ENCODE peak calls at places on chromosomes 6 and 20, in ten cellular contexts. One of them, this sample, is unnamed.

GRCh38 chr6:121435444-121436069 is at the start of gene GJA1:
- DNase-seq in NCI-H748 treated with DMSO at 0.1 percent for 48 hours: no peak
- DNase-seq in mucosa of descending colon: no peak
- DNase-seq in mesothelial cell of epicardium: no peak
- DNase-seq in ascending aorta: no peak
- DNase-seq in EL: peak; percentile 89
- DNase-seq in fibroblast of pulmonary artery: peak; percentile 83
- DNase-seq in NCI-H1105 treated with DMSO at 0.1 percent for 48 hours: no peak
- DNase-seq in T-helper 9 cell: no peak
- DNase-seq in NCI-H2171 treated with DMSO at 0.1 percent for 48 hours: no peak
- DNase-seq in this sample: peak; percentile 50

GRCh38 chr6:79498842-79499241 is 38.4 kb downstream of the LCA5 start:
- DNase-seq in NCI-H748 treated with DMSO at 0.1 percent for 48 hours: no peak
- DNase-seq in EL: no peak
- DNase-seq in NCI-H2171 treated with DMSO at 0.1 percent for 48 hours: no peak
- DNase-seq in mucosa of descending colon: no peak
- DNase-seq in mesothelial cell of epicardium: no peak
- DNase-seq in fibroblast of pulmonary artery: peak; percentile 3
- DNase-seq in T-helper 9 cell: no peak
- DNase-seq in NCI-H1105 treated with DMSO at 0.1 percent for 48 hours: no peak
- DNase-seq in ascending aorta: no peak
- DNase-seq in this sample: no peak

GRCh38 chr20:14418441-14418840 is 81.0 kb upstream of the FLRT3 start:
- DNase-seq in NCI-H1105 treated with DMSO at 0.1 percent for 48 hours: no peak
- DNase-seq in fibroblast of pulmonary artery: no peak
- DNase-seq in mucosa of descending colon: no peak
- DNase-seq in mesothelial cell of epicardium: no peak
- DNase-seq in ascending aorta: no peak
- DNase-seq in T-helper 9 cell: no peak
- DNase-seq in EL: no peak
- DNase-seq in NCI-H748 treated with DMSO at 0.1 percent for 48 hours: no peak
- DNase-seq in NCI-H2171 treated with DMSO at 0.1 percent for 48 hours: no peak
- DNase-seq in this sample: no peak

GRCh38 chr6:74213995-74214394 is 518.0 kb downstream of the CD109 start:
- DNase-seq in ascending aorta: no peak
- DNase-seq in fibroblast of pulmonary artery: no peak
- DNase-seq in NCI-H1105 treated with DMSO at 0.1 percent for 48 hours: no peak
- DNase-seq in mesothelial cell of epicardium: no peak
- DNase-seq in EL: no peak
- DNase-seq in T-helper 9 cell: no peak
- DNase-seq in NCI-H2171 treated with DMSO at 0.1 percent for 48 hours: no peak
- DNase-seq in NCI-H748 treated with DMSO at 0.1 percent for 48 hours: no peak
- DNase-seq in mucosa of descending colon: no peak
- DNase-seq in this sample: no peak

GRCh38 chr6:46538800-46539199 is 47.6 kb upstream of the RCAN2 start:
- DNase-seq in NCI-H1105 treated with DMSO at 0.1 percent for 48 hours: no peak
- DNase-seq in NCI-H748 treated with DMSO at 0.1 percent for 48 hours: no peak
- DNase-seq in T-helper 9 cell: no peak
- DNase-seq in fibroblast of pulmonary artery: no peak
- DNase-seq in mucosa of descending colon: no peak
- DNase-seq in NCI-H2171 treated with DMSO at 0.1 percent for 48 hours: no peak
- DNase-seq in ascending aorta: no peak
- DNase-seq in mesothelial cell of epicardium: no peak
- DNase-seq in EL: no peak
- DNase-seq in this sample: no peak

GRCh38 chr6:155079985-155080452 is 84.9 kb downstream of the TIAM2 start:
- DNase-seq in EL: no peak
- DNase-seq in fibroblast of pulmonary artery: no peak
- DNase-seq in ascending aorta: no peak
- DNase-seq in NCI-H1105 treated with DMSO at 0.1 percent for 48 hours: no peak
- DNase-seq in mesothelial cell of epicardium: no peak
- DNase-seq in NCI-H748 treated with DMSO at 0.1 percent for 48 hours: no peak
- DNase-seq in T-helper 9 cell: no peak
- DNase-seq in NCI-H2171 treated with DMSO at 0.1 percent for 48 hours: no peak
- DNase-seq in mucosa of descending colon: no peak
- DNase-seq in this sample: no peak

GRCh38 chr6:3287976-3288707 is 29.4 kb downstream of the PSMG4 start:
- DNase-seq in NCI-H748 treated with DMSO at 0.1 percent for 48 hours: no peak
- DNase-seq in T-helper 9 cell: no peak
- DNase-seq in ascending aorta: no peak
- DNase-seq in EL: no peak
- DNase-seq in fibroblast of pulmonary artery: no peak
- DNase-seq in mucosa of descending colon: peak; percentile 29
- DNase-seq in NCI-H1105 treated with DMSO at 0.1 percent for 48 hours: no peak
- DNase-seq in NCI-H2171 treated with DMSO at 0.1 percent for 48 hours: no peak
- DNase-seq in mesothelial cell of epicardium: no peak
- DNase-seq in this sample: no peak

GRCh38 chr20:43583982-43584432 is 6.7 kb upstream of the IFT52 start:
- DNase-seq in fibroblast of pulmonary artery: peak; percentile 98
- DNase-seq in mucosa of descending colon: no peak
- DNase-seq in T-helper 9 cell: no peak
- DNase-seq in EL: peak; percentile 97
- DNase-seq in ascending aorta: peak; percentile 27
- DNase-seq in NCI-H1105 treated with DMSO at 0.1 percent for 48 hours: no peak
- DNase-seq in NCI-H748 treated with DMSO at 0.1 percent for 48 hours: no peak
- DNase-seq in mesothelial cell of epicardium: no peak
- DNase-seq in NCI-H2171 treated with DMSO at 0.1 percent for 48 hours: peak; percentile 15
- DNase-seq in this sample: peak; percentile 94

GRCh38 chr20:10609726-10610125 is 64.1 kb downstream of the JAG1 start:
- DNase-seq in mucosa of descending colon: no peak
- DNase-seq in T-helper 9 cell: no peak
- DNase-seq in NCI-H748 treated with DMSO at 0.1 percent for 48 hours: no peak
- DNase-seq in EL: peak; percentile 32
- DNase-seq in mesothelial cell of epicardium: no peak
- DNase-seq in fibroblast of pulmonary artery: peak; percentile 61
- DNase-seq in ascending aorta: no peak
- DNase-seq in NCI-H2171 treated with DMSO at 0.1 percent for 48 hours: no peak
- DNase-seq in NCI-H1105 treated with DMSO at 0.1 percent for 48 hours: no peak
- DNase-seq in this sample: no peak

GRCh38 chr6:122482750-122483080 is 11.1 kb upstream of the SERINC1 start:
- DNase-seq in mesothelial cell of epicardium: no peak
- DNase-seq in mucosa of descending colon: no peak
- DNase-seq in T-helper 9 cell: no peak
- DNase-seq in fibroblast of pulmonary artery: no peak
- DNase-seq in ascending aorta: no peak
- DNase-seq in NCI-H2171 treated with DMSO at 0.1 percent for 48 hours: no peak
- DNase-seq in EL: no peak
- DNase-seq in NCI-H748 treated with DMSO at 0.1 percent for 48 hours: no peak
- DNase-seq in NCI-H1105 treated with DMSO at 0.1 percent for 48 hours: no peak
- DNase-seq in this sample: no peak

GRCh38 chr6:51062166-51062722 is 243.6 kb downstream of the TFAP2B start:
- DNase-seq in mucosa of descending colon: no peak
- DNase-seq in NCI-H1105 treated with DMSO at 0.1 percent for 48 hours: no peak
- DNase-seq in T-helper 9 cell: no peak
- DNase-seq in NCI-H748 treated with DMSO at 0.1 percent for 48 hours: no peak
- DNase-seq in EL: no peak
- DNase-seq in NCI-H2171 treated with DMSO at 0.1 percent for 48 hours: no peak
- DNase-seq in mesothelial cell of epicardium: no peak
- DNase-seq in ascending aorta: no peak
- DNase-seq in fibroblast of pulmonary artery: no peak
- DNase-seq in this sample: no peak

GRCh38 chr6:27507041-27507956 is 34.4 kb upstream of the ZNF184 start:
- DNase-seq in EL: no peak
- DNase-seq in ascending aorta: no peak
- DNase-seq in T-helper 9 cell: no peak
- DNase-seq in mesothelial cell of epicardium: no peak
- DNase-seq in NCI-H2171 treated with DMSO at 0.1 percent for 48 hours: no peak
- DNase-seq in mucosa of descending colon: no peak
- DNase-seq in fibroblast of pulmonary artery: no peak
- DNase-seq in NCI-H748 treated with DMSO at 0.1 percent for 48 hours: no peak
- DNase-seq in NCI-H1105 treated with DMSO at 0.1 percent for 48 hours: no peak
- DNase-seq in this sample: no peak

GRCh38 chr6:128554302-128554701 is 33.9 kb upstream of the PTPRK start:
- DNase-seq in NCI-H1105 treated with DMSO at 0.1 percent for 48 hours: peak; percentile 14
- DNase-seq in mucosa of descending colon: no peak
- DNase-seq in fibroblast of pulmonary artery: peak; percentile 27
- DNase-seq in ascending aorta: no peak
- DNase-seq in mesothelial cell of epicardium: no peak
- DNase-seq in NCI-H2171 treated with DMSO at 0.1 percent for 48 hours: no peak
- DNase-seq in EL: no peak
- DNase-seq in T-helper 9 cell: no peak
- DNase-seq in NCI-H748 treated with DMSO at 0.1 percent for 48 hours: no peak
- DNase-seq in this sample: no peak

GRCh38 chr20:37764333-37764935 is 70.6 kb downstream of the CTNNBL1 start:
- DNase-seq in NCI-H1105 treated with DMSO at 0.1 percent for 48 hours: no peak
- DNase-seq in mucosa of descending colon: no peak
- DNase-seq in ascending aorta: no peak
- DNase-seq in mesothelial cell of epicardium: no peak
- DNase-seq in NCI-H748 treated with DMSO at 0.1 percent for 48 hours: no peak
- DNase-seq in EL: no peak
- DNase-seq in T-helper 9 cell: no peak
- DNase-seq in NCI-H2171 treated with DMSO at 0.1 percent for 48 hours: no peak
- DNase-seq in fibroblast of pulmonary artery: no peak
- DNase-seq in this sample: no peak

GRCh38 chr6:5967594-5967993 is 39.1 kb downstream of the NRN1 start:
- DNase-seq in NCI-H748 treated with DMSO at 0.1 percent for 48 hours: no peak
- DNase-seq in mesothelial cell of epicardium: no peak
- DNase-seq in NCI-H1105 treated with DMSO at 0.1 percent for 48 hours: no peak
- DNase-seq in mucosa of descending colon: no peak
- DNase-seq in EL: peak; percentile 29
- DNase-seq in T-helper 9 cell: no peak
- DNase-seq in ascending aorta: no peak
- DNase-seq in NCI-H2171 treated with DMSO at 0.1 percent for 48 hours: no peak
- DNase-seq in fibroblast of pulmonary artery: no peak
- DNase-seq in this sample: no peak

GRCh38 chr20:1391640-1392442 is 1.0 kb downstream of the FKBP1A start:
- DNase-seq in T-helper 9 cell: no peak
- DNase-seq in NCI-H2171 treated with DMSO at 0.1 percent for 48 hours: no peak
- DNase-seq in NCI-H748 treated with DMSO at 0.1 percent for 48 hours: no peak
- DNase-seq in mucosa of descending colon: no peak
- DNase-seq in mesothelial cell of epicardium: no peak
- DNase-seq in ascending aorta: no peak
- DNase-seq in NCI-H1105 treated with DMSO at 0.1 percent for 48 hours: no peak
- DNase-seq in EL: peak; percentile 77
- DNase-seq in fibroblast of pulmonary artery: peak; percentile 82
- DNase-seq in this sample: no peak

GRCh38 chr6:8277769-8278168 is 157.6 kb downstream of the SLC35B3 start:
- DNase-seq in EL: no peak
- DNase-seq in T-helper 9 cell: no peak
- DNase-seq in NCI-H748 treated with DMSO at 0.1 percent for 48 hours: no peak
- DNase-seq in fibroblast of pulmonary artery: no peak
- DNase-seq in ascending aorta: no peak
- DNase-seq in NCI-H2171 treated with DMSO at 0.1 percent for 48 hours: no peak
- DNase-seq in mesothelial cell of epicardium: no peak
- DNase-seq in NCI-H1105 treated with DMSO at 0.1 percent for 48 hours: no peak
- DNase-seq in mucosa of descending colon: no peak
- DNase-seq in this sample: no peak

GRCh38 chr6:43779864-43780260 is 9.9 kb downstream of the VEGFA start:
- DNase-seq in fibroblast of pulmonary artery: no peak
- DNase-seq in EL: no peak
- DNase-seq in NCI-H1105 treated with DMSO at 0.1 percent for 48 hours: no peak
- DNase-seq in NCI-H2171 treated with DMSO at 0.1 percent for 48 hours: no peak
- DNase-seq in ascending aorta: no peak
- DNase-seq in mesothelial cell of epicardium: no peak
- DNase-seq in T-helper 9 cell: no peak
- DNase-seq in mucosa of descending colon: no peak
- DNase-seq in NCI-H748 treated with DMSO at 0.1 percent for 48 hours: no peak
- DNase-seq in this sample: no peak

GRCh38 chr20:34938466-34939163 is 17.0 kb downstream of the GSS start:
- DNase-seq in NCI-H1105 treated with DMSO at 0.1 percent for 48 hours: peak; percentile 25
- DNase-seq in ascending aorta: no peak
- DNase-seq in T-helper 9 cell: no peak
- DNase-seq in EL: no peak
- DNase-seq in mesothelial cell of epicardium: no peak
- DNase-seq in NCI-H748 treated with DMSO at 0.1 percent for 48 hours: no peak
- DNase-seq in fibroblast of pulmonary artery: no peak
- DNase-seq in mucosa of descending colon: peak; percentile 91
- DNase-seq in NCI-H2171 treated with DMSO at 0.1 percent for 48 hours: peak; percentile 94
- DNase-seq in this sample: no peak

GRCh38 chr6:52984247-52984646 is 10.8 kb downstream of the GSTA4 start:
- DNase-seq in mesothelial cell of epicardium: no peak
- DNase-seq in T-helper 9 cell: peak; percentile 23
- DNase-seq in mucosa of descending colon: no peak
- DNase-seq in ascending aorta: no peak
- DNase-seq in fibroblast of pulmonary artery: no peak
- DNase-seq in EL: peak; percentile 17
- DNase-seq in NCI-H2171 treated with DMSO at 0.1 percent for 48 hours: no peak
- DNase-seq in NCI-H748 treated with DMSO at 0.1 percent for 48 hours: no peak
- DNase-seq in NCI-H1105 treated with DMSO at 0.1 percent for 48 hours: no peak
- DNase-seq in this sample: no peak

GRCh38 chr6:136012198-136012884 is 160.8 kb downstream of the PDE7B start:
- DNase-seq in ascending aorta: no peak
- DNase-seq in mesothelial cell of epicardium: no peak
- DNase-seq in NCI-H2171 treated with DMSO at 0.1 percent for 48 hours: no peak
- DNase-seq in T-helper 9 cell: no peak
- DNase-seq in EL: peak; percentile 84
- DNase-seq in fibroblast of pulmonary artery: peak; percentile 88
- DNase-seq in NCI-H1105 treated with DMSO at 0.1 percent for 48 hours: no peak
- DNase-seq in NCI-H748 treated with DMSO at 0.1 percent for 48 hours: no peak
- DNase-seq in mucosa of descending colon: no peak
- DNase-seq in this sample: no peak

GRCh38 chr20:19976595-19977372 is 40.4 kb upstream of the NAA20 start:
- DNase-seq in EL: peak; percentile 93
- DNase-seq in NCI-H2171 treated with DMSO at 0.1 percent for 48 hours: no peak
- DNase-seq in mucosa of descending colon: no peak
- DNase-seq in mesothelial cell of epicardium: no peak
- DNase-seq in ascending aorta: peak; percentile 35
- DNase-seq in fibroblast of pulmonary artery: peak; percentile 79
- DNase-seq in NCI-H1105 treated with DMSO at 0.1 percent for 48 hours: no peak
- DNase-seq in T-helper 9 cell: no peak
- DNase-seq in NCI-H748 treated with DMSO at 0.1 percent for 48 hours: no peak
- DNase-seq in this sample: no peak

GRCh38 chr6:131136021-131136847 is 967 bp downstream of the AKAP7 start:
- DNase-seq in NCI-H2171 treated with DMSO at 0.1 percent for 48 hours: no peak
- DNase-seq in NCI-H1105 treated with DMSO at 0.1 percent for 48 hours: no peak
- DNase-seq in mesothelial cell of epicardium: no peak
- DNase-seq in fibroblast of pulmonary artery: peak; percentile 65
- DNase-seq in ascending aorta: no peak
- DNase-seq in T-helper 9 cell: no peak
- DNase-seq in EL: peak; percentile 55
- DNase-seq in mucosa of descending colon: no peak
- DNase-seq in NCI-H748 treated with DMSO at 0.1 percent for 48 hours: no peak
- DNase-seq in this sample: no peak

GRCh38 chr6:4727671-4728435 is 48.4 kb upstream of the CDYL start:
- DNase-seq in NCI-H2171 treated with DMSO at 0.1 percent for 48 hours: no peak
- DNase-seq in T-helper 9 cell: no peak
- DNase-seq in ascending aorta: no peak
- DNase-seq in EL: no peak
- DNase-seq in mucosa of descending colon: peak; percentile 67
- DNase-seq in NCI-H1105 treated with DMSO at 0.1 percent for 48 hours: no peak
- DNase-seq in fibroblast of pulmonary artery: no peak
- DNase-seq in NCI-H748 treated with DMSO at 0.1 percent for 48 hours: no peak
- DNase-seq in mesothelial cell of epicardium: no peak
- DNase-seq in this sample: no peak

GRCh38 chr6:137923866-137924616 is 57.0 kb downstream of the TNFAIP3 start:
- DNase-seq in fibroblast of pulmonary artery: peak; percentile 29
- DNase-seq in mucosa of descending colon: no peak
- DNase-seq in ascending aorta: no peak
- DNase-seq in NCI-H2171 treated with DMSO at 0.1 percent for 48 hours: no peak
- DNase-seq in NCI-H748 treated with DMSO at 0.1 percent for 48 hours: no peak
- DNase-seq in EL: no peak
- DNase-seq in NCI-H1105 treated with DMSO at 0.1 percent for 48 hours: no peak
- DNase-seq in mesothelial cell of epicardium: no peak
- DNase-seq in T-helper 9 cell: no peak
- DNase-seq in this sample: no peak

GRCh38 chr6:3516094-3516493 is 59.2 kb upstream of the SLC22A23 start:
- DNase-seq in NCI-H2171 treated with DMSO at 0.1 percent for 48 hours: peak; percentile 43
- DNase-seq in fibroblast of pulmonary artery: no peak
- DNase-seq in T-helper 9 cell: no peak
- DNase-seq in NCI-H1105 treated with DMSO at 0.1 percent for 48 hours: no peak
- DNase-seq in mesothelial cell of epicardium: no peak
- DNase-seq in NCI-H748 treated with DMSO at 0.1 percent for 48 hours: no peak
- DNase-seq in EL: peak; percentile 24
- DNase-seq in mucosa of descending colon: no peak
- DNase-seq in ascending aorta: no peak
- DNase-seq in this sample: no peak

GRCh38 chr20:16785221-16785620 is 37.1 kb downstream of the OTOR start:
- DNase-seq in NCI-H2171 treated with DMSO at 0.1 percent for 48 hours: no peak
- DNase-seq in EL: peak; percentile 5
- DNase-seq in fibroblast of pulmonary artery: peak; percentile 61
- DNase-seq in T-helper 9 cell: no peak
- DNase-seq in mucosa of descending colon: no peak
- DNase-seq in ascending aorta: no peak
- DNase-seq in NCI-H1105 treated with DMSO at 0.1 percent for 48 hours: no peak
- DNase-seq in mesothelial cell of epicardium: no peak
- DNase-seq in NCI-H748 treated with DMSO at 0.1 percent for 48 hours: no peak
- DNase-seq in this sample: peak; percentile 1

GRCh38 chr6:35034411-35035171 is 106.5 kb downstream of the TCP11 start:
- DNase-seq in mucosa of descending colon: peak; percentile 85
- DNase-seq in mesothelial cell of epicardium: no peak
- DNase-seq in NCI-H748 treated with DMSO at 0.1 percent for 48 hours: no peak
- DNase-seq in T-helper 9 cell: no peak
- DNase-seq in NCI-H1105 treated with DMSO at 0.1 percent for 48 hours: no peak
- DNase-seq in fibroblast of pulmonary artery: peak; percentile 48
- DNase-seq in ascending aorta: no peak
- DNase-seq in NCI-H2171 treated with DMSO at 0.1 percent for 48 hours: no peak
- DNase-seq in EL: no peak
- DNase-seq in this sample: no peak